ENCODE peak calls at places on chromosomes 12 and 14, in six cellular contexts. E is transverse colon, N is esophagus squamous epithelium, P is HepG2, Y is heart left ventricle, X is GM12878. B is an unnamed sample.

GRCh38 chr12:26614217-26614616 is 218.8 kb downstream of the ITPR2 start:
- DNase-seq in E (peak), N (no peak), P (no peak), Y (no peak), X (no peak), B (peak)

GRCh38 chr14:44529026-44529425 is 21.9 kb upstream of the FSCB start:
- DNase-seq in E (no peak), N (no peak), P (no peak), Y (no peak), X (no peak), B (no peak)

GRCh38 chr12:109758406-109759075 is 44.9 kb downstream of the FAM222A start:
- DNase-seq in E (peak), N (no peak), P (no peak), Y (no peak), X (no peak), B (no peak)

GRCh38 chr14:38125484-38125912 is 82.2 kb upstream of the SSTR1 start:
- DNase-seq in E (no peak), N (no peak), P (no peak), Y (no peak), X (no peak), B (no peak)

GRCh38 chr12:82527165-82527780 is 159.4 kb upstream of the TMTC2 start:
- DNase-seq in E (peak), N (no peak), P (peak), Y (no peak), X (no peak), B (peak)

GRCh38 chr12:92726865-92727264 is 24.1 kb downstream of the PLEKHG7 start:
- DNase-seq in E (no peak), N (no peak), P (no peak), Y (no peak), X (no peak), B (no peak)

GRCh38 chr12:130932061-130932650 is 21.6 kb upstream of the ADGRD1 start:
- DNase-seq in E (no peak), N (no peak), P (no peak), Y (no peak), X (no peak), B (no peak)

GRCh38 chr12:22744197-22744596 is 119.2 kb downstream of the ETNK1 start:
- DNase-seq in E (no peak), N (no peak), P (no peak), Y (no peak), X (no peak), B (no peak)

GRCh38 chr12:126067930-126068329 is 1002.7 kb downstream of the AACS start:
- DNase-seq in E (no peak), N (no peak), P (no peak), Y (no peak), X (no peak), B (no peak)

GRCh38 chr12:31715283-31715825 is 13.5 kb downstream of the AMN1 start:
- DNase-seq in E (no peak), N (no peak), P (peak), Y (no peak), X (peak), B (no peak)

GRCh38 chr14:77556946-77557345 is 58.3 kb upstream of the ISM2 start:
- DNase-seq in E (no peak), N (no peak), P (no peak), Y (no peak), X (no peak), B (no peak)

GRCh38 chr12:94745562-94745961 is 95.2 kb upstream of the TMCC3 start:
- DNase-seq in E (no peak), N (no peak), P (no peak), Y (no peak), X (no peak), B (no peak)

GRCh38 chr14:61615743-61616523 is 79.4 kb upstream of the HIF1A start:
- DNase-seq in E (no peak), N (no peak), P (no peak), Y (no peak), X (no peak), B (no peak)

GRCh38 chr12:120853188-120853587 is 51.0 kb downstream of the SPPL3 start:
- DNase-seq in E (no peak), N (no peak), P (no peak), Y (no peak), X (no peak), B (no peak)

GRCh38 chr12:113127791-113128199 is 7.8 kb downstream of the RASAL1 start:
- DNase-seq in E (no peak), N (no peak), P (no peak), Y (no peak), X (no peak), B (no peak)

GRCh38 chr12:69897744-69898143 is 72.7 kb downstream of the MYRFL start:
- DNase-seq in E (no peak), N (no peak), P (no peak), Y (peak), X (no peak), B (no peak)

GRCh38 chr14:70988452-70988851 is 81.2 kb downstream of the PCNX1 start:
- DNase-seq in E (no peak), N (no peak), P (no peak), Y (no peak), X (no peak), B (no peak)
- H3K4me3 ChIP-seq in E (no peak), N (no peak), P (no peak), Y (no peak), X (no peak), B (no peak)

DNA sequence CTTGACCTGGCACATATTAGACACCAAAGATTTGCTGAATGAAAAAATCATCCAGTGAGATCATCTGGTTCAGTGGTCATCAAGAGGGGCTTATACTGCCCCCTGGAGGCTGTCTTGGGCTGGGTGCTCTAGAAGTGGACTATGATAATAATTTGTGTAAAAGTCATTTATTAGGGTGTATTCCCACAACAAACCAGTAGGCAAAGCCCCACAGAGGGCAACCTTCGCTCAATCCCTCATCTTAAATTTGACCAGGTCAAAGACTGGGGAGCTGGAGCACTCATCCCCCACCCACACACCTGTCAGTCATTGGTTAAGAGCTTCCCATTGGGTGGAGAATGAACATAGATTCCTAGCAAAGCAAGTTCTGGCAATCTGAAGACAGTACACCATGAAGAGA is 20.0 kb upstream of the FICD start:
- DNase-seq in E (no peak), N (no peak), P (peak), Y (no peak), X (no peak), B (peak)
- TF ChIP-seq CTCF in E (peak), N (peak), P (peak), Y (peak), X (peak), B (no peak)

DNA sequence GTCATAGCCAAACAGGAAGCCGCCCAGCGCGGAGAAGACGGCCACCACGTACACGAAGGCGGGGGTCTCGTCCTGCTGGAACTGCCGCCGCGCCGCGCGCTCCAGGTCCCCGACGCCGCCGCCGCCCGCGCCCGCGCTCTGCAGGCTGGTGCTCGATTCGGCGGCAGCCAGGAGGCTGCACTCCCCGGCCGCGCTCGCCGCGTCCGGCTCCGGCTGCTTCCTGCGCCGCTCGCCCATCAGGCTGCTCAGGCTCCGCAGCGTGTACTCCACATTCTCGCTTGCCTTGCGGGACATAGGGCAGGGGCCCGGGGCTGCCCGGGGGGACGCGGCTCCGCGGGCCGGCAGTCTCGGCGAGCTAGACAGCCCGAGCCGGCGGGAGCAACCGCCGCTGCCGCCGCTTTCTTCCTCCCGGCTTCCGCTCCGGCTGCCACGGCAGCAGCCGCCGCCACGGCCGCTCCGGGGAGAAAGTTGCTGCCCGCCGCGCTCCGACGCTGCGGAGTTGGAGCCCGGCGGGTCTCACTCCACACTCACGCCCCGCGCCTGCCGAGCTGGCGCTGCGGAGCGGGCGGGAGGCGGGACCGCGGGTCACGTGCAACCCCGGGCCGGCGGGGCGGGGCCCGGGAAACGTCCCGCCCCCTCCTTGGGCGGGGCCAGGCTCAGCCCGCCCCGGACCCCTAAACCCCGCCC is at the start of gene SLC2A13:
- DNase-seq in E (peak), N (no peak), P (peak), Y (peak), X (no peak), B (peak)
- TF ChIP-seq POLR2A in E (peak), N (peak), P (peak), Y (no peak), X (peak), B (peak)

GRCh38 chr14:69626132-69626500 is 14.7 kb downstream of the SUSD6 start:
- DNase-seq in E (no peak), N (no peak), P (no peak), Y (no peak), X (no peak), B (no peak)
- H3K4me3 ChIP-seq in E (no peak), N (peak), P (no peak), Y (no peak), X (peak), B (no peak)

DNA sequence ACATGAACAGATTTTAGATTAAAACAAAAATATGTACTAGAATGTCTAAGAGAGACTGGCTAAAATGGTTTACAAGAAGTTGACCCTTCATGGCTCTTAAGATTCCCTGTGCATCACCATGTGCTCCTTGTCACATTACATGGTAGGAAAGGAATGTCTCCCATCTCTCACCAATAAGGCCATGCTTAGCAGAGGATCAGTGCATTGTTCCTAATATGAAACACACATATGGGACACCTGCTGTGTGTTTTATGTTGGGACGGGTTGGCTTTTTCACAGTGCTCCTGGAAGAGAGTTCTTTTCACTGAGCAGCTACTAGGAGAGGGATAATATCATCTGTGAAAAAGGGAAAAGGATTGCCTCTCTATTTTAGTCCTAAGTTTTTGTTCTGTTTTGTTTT is 9.6 kb downstream of the PFKM start:
- DNase-seq in E (no peak), N (no peak), P (no peak), Y (no peak), X (no peak), B (no peak)
- TF ChIP-seq CTCF in E (no peak), N (no peak), P (no peak), Y (no peak), X (no peak), B (no peak)

GRCh38 chr14:95157195-95157986 is at the start of gene DICER1:
- DNase-seq in E (peak), N (peak), P (peak), Y (peak), X (peak), B (peak)
- TF ChIP-seq POLR2A in E (peak), N (peak), P (peak), Y (no peak), X (peak), B (no peak)

GRCh38 chr12:10717410-10717809 is 5.7 kb downstream of the YBX3 start:
- DNase-seq in E (no peak), N (no peak), P (no peak), Y (no peak), X (no peak), B (no peak)

GRCh38 chr12:10715491-10715890 is 7.6 kb downstream of the YBX3 start:
- DNase-seq in E (no peak), N (no peak), P (no peak), Y (no peak), X (no peak), B (no peak)

GRCh38 chr12:10716277-10716676 is 6.8 kb downstream of the YBX3 start:
- DNase-seq in E (no peak), N (no peak), P (no peak), Y (no peak), X (no peak), B (no peak)

GRCh38 chr12:10718279-10718821 is 4.8 kb downstream of the YBX3 start:
- DNase-seq in E (no peak), N (no peak), P (no peak), Y (no peak), X (no peak), B (peak)

DNA sequence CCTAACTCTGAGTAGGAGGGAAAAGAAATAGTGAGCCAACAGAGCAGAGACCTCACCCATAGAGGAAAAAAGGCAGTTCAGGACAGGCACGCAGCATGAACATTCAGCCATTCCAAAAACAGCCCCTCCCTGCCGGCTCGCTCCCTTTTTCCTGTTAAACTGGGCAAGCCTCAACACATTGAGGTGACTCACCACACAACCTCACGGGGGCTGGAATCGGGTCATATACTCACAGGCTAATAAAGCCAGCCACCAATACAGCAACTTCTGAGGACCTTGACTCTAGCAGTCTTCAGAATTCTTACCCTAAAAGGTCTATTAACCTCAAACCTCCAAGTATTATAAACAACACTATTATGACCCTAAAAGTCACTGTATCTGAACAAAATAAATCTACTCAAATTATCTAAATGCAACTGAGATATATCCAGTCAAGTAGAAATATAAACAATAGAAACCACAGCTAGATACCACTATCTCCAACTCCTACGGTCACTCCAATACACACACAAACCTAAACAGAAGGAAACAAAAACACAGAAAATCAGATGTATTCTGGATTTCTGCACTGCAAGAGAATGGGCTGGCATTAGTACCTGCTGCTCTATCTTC is 6.3 kb downstream of the YBX3 start:
- DNase-seq in E (peak), N (peak), P (no peak), Y (peak), X (no peak), B (peak)
- H3K4me3 ChIP-seq in E (no peak), N (peak), P (no peak), Y (peak), X (no peak), B (no peak)

GRCh38 chr12:42128327-42128726 is 16.3 kb downstream of the GXYLT1 start:
- DNase-seq in E (no peak), N (no peak), P (no peak), Y (no peak), X (no peak), B (no peak)
- TF ChIP-seq CTCF in E (no peak), N (no peak), P (no peak), Y (no peak), X (no peak), B (no peak)

B was measured in testis.